ENCODE peak calls at places on chromosome 4, in five cellular contexts. X is stromal cell of bone marrow, V is GM04504, H is mesothelial cell of epicardium, F is WTC11. Y is an unnamed sample.

GRCh38 chr4:35925806-35926205 is 318.5 kb downstream of the ARAP2 start:
- DNase-seq in V (no peak), F (no peak), X (no peak), H (no peak), Y (no peak)

GRCh38 chr4:177131736-177132135 is 177.9 kb upstream of the NEIL3 start:
- DNase-seq in F (no peak), V (no peak), H (no peak), X (peak), Y (no peak)

GRCh38 chr4:24999392-25000104 is 31.2 kb downstream of the LGI2 start:
- DNase-seq in X (no peak), H (no peak), F (no peak), V (no peak), Y (no peak)

GRCh38 chr4:183337349-183337748 is 15.1 kb upstream of the CLDN24 start:
- DNase-seq in F (no peak), V (no peak), X (no peak), H (no peak), Y (no peak)

GRCh38 chr4:186416451-186417060 is 138.8 kb downstream of the MTNR1A start:
- DNase-seq in F (no peak), X (no peak), H (no peak), V (no peak), Y (no peak)

GRCh38 chr4:57658673-57659072 is 548.5 kb upstream of the IGFBP7 start:
- DNase-seq in X (no peak), V (no peak), H (no peak), F (no peak), Y (no peak)

GRCh38 chr4:104393649-104394048 is 101.0 kb downstream of the CXXC4 start:
- DNase-seq in V (no peak), H (no peak), X (no peak), F (no peak), Y (no peak)

GRCh38 chr4:41119867-41120295 is 94.5 kb downstream of the APBB2 start:
- DNase-seq in F (no peak), V (no peak), H (no peak), X (no peak), Y (no peak)

GRCh38 chr4:8353158-8353495 is 83.6 kb downstream of the HTRA3 start:
- DNase-seq in X (no peak), V (no peak), F (no peak), H (no peak), Y (no peak)

GRCh38 chr4:148834804-148835598 is 392.8 kb upstream of the NR3C2 start:
- DNase-seq in V (peak), H (peak), F (no peak), X (peak), Y (no peak)

GRCh38 chr4:138555584-138555983 is 313.4 kb upstream of the SLC7A11 start:
- DNase-seq in X (no peak), F (peak), V (no peak), H (no peak), Y (no peak)

GRCh38 chr4:183830438-183830985 is 74.6 kb upstream of the STOX2 start:
- DNase-seq in V (no peak), F (no peak), X (no peak), H (no peak), Y (no peak)

GRCh38 chr4:82779032-82779431 is 19.6 kb downstream of the SCD5 start:
- DNase-seq in F (no peak), X (no peak), H (no peak), V (no peak), Y (no peak)

GRCh38 chr4:175106301-175106700 is 188.1 kb downstream of the ADAM29 start:
- DNase-seq in X (no peak), H (no peak), V (no peak), F (no peak), Y (no peak)

GRCh38 chr4:6446538-6447451 is 25.6 kb downstream of the PPP2R2C start:
- DNase-seq in F (no peak), V (no peak), H (no peak), X (no peak), Y (no peak)

GRCh38 chr4:15682340-15682725 is 706 bp downstream of the FAM200B start:
- DNase-seq in F (no peak), X (no peak), V (no peak), H (no peak), Y (no peak)

GRCh38 chr4:53914313-53915016 is 149.9 kb downstream of the CHIC2 start:
- DNase-seq in V (peak), H (no peak), F (no peak), X (peak), Y (no peak)

GRCh38 chr4:13881880-13882279 is 254.4 kb upstream of the BOD1L1 start:
- DNase-seq in V (no peak), F (no peak), H (no peak), X (peak), Y (no peak)

GRCh38 chr4:177108708-177109107 is 201.0 kb upstream of the NEIL3 start:
- DNase-seq in X (peak), F (no peak), H (no peak), V (peak), Y (no peak)

GRCh38 chr4:41009411-41009810 is 204.9 kb downstream of the APBB2 start:
- DNase-seq in H (no peak), V (no peak), F (no peak), X (peak), Y (no peak)

GRCh38 chr4:26753642-26754041 is 107.0 kb upstream of the STIM2 start:
- DNase-seq in H (no peak), F (no peak), X (peak), V (no peak), Y (no peak)

GRCh38 chr4:73447701-73448100 is 11.7 kb downstream of the AFP start:
- DNase-seq in V (no peak), X (no peak), F (no peak), H (no peak), Y (no peak)

GRCh38 chr4:82618321-82618720 is 56.5 kb upstream of the TMEM150C start:
- DNase-seq in X (peak), F (no peak), V (no peak), H (no peak), Y (no peak)

Y was measured in breast epithelium.